ENCODE peak calls at places on chromosomes 7 and 10, in ten cellular contexts. B is cardiac muscle cell, A is omental fat pad, R is Calu3, G is lower leg skin, E is body of pancreas, N is glutamatergic neuron, Q is IMR-90, S is tibial nerve, I is AG04450. F is an unnamed sample.

GRCh38 chr7:74454059-74454947 is 597 bp downstream of the GTF2IRD1 start:
- DNase-seq in B (no peak), A (no peak), R (no peak), G (no peak), E (peak), N (peak), Q (no peak), S (no peak), I (no peak), F (peak)

GRCh38 chr10:107548301-107548700 is 383.8 kb upstream of the SORCS1 start:
- DNase-seq in B (no peak), A (no peak), R (no peak), G (no peak), E (no peak), N (no peak), Q (no peak), S (no peak), I (no peak), F (no peak)

GRCh38 chr7:84524714-84525694 is 330.4 kb upstream of the SEMA3A start:
- DNase-seq in B (peak), A (peak), R (no peak), G (peak), E (no peak), N (no peak), Q (peak), S (no peak), I (no peak), F (no peak)

GRCh38 chr10:101843032-101843991 is at the start of gene KCNIP2:
- DNase-seq in B (no peak), A (no peak), R (peak), G (no peak), E (peak), N (peak), Q (no peak), S (no peak), I (no peak), F (peak)

GRCh38 chr7:90169891-90170290 is 15.6 kb downstream of the STEAP1 start:
- DNase-seq in B (no peak), A (no peak), R (no peak), G (no peak), E (no peak), N (no peak), Q (no peak), S (no peak), I (no peak), F (no peak)

GRCh38 chr10:72812798-72813430 is 80.6 kb upstream of the OIT3 start:
- DNase-seq in B (peak), A (no peak), R (no peak), G (no peak), E (no peak), N (no peak), Q (peak), S (no peak), I (no peak), F (no peak)

GRCh38 chr7:45978731-45979211 is 57.7 kb upstream of the IGFBP3 start:
- DNase-seq in B (peak), A (no peak), R (no peak), G (no peak), E (no peak), N (no peak), Q (peak), S (no peak), I (no peak), F (no peak)

GRCh38 chr10:19987931-19988330 is 171.7 kb downstream of the PLXDC2 start:
- DNase-seq in B (no peak), A (no peak), R (no peak), G (no peak), E (no peak), N (no peak), Q (no peak), S (no peak), I (no peak), F (no peak)

GRCh38 chr10:36578306-36578705 is 547.1 kb upstream of the ANKRD30A start:
- DNase-seq in B (no peak), A (no peak), R (no peak), G (no peak), E (no peak), N (no peak), Q (peak), S (no peak), I (peak), F (no peak)

GRCh38 chr7:818031-818699 is 14.1 kb upstream of the SUN1 start:
- DNase-seq in B (peak), A (no peak), R (no peak), G (no peak), E (no peak), N (no peak), Q (peak), S (no peak), I (no peak), F (no peak)

GRCh38 chr7:665251-665650 is 61.2 kb upstream of the DNAAF5 start:
- DNase-seq in B (peak), A (no peak), R (no peak), G (no peak), E (peak), N (no peak), Q (peak), S (no peak), I (peak), F (no peak)

GRCh38 chr10:43452356-43452914 is 15.5 kb downstream of the ZNF487 start:
- DNase-seq in B (no peak), A (no peak), R (no peak), G (no peak), E (no peak), N (no peak), Q (no peak), S (no peak), I (no peak), F (no peak)

GRCh38 chr10:63720072-63720537 is 198.9 kb downstream of the REEP3 start:
- DNase-seq in B (peak), A (no peak), R (peak), G (no peak), E (peak), N (peak), Q (peak), S (peak), I (no peak), F (no peak)

GRCh38 chr10:91907033-91907594 is 2.2 kb downstream of the FGFBP3 start:
- DNase-seq in B (no peak), A (no peak), R (no peak), G (no peak), E (no peak), N (no peak), Q (no peak), S (no peak), I (no peak), F (no peak)

GRCh38 chr10:97020452-97021400 is 165.0 kb downstream of the SLIT1 start:
- DNase-seq in B (no peak), A (no peak), R (no peak), G (no peak), E (peak), N (no peak), Q (no peak), S (no peak), I (no peak), F (no peak)

GRCh38 chr7:116772423-116772852 is 89.9 kb upstream of the CAPZA2 start:
- DNase-seq in B (peak), A (no peak), R (no peak), G (no peak), E (no peak), N (no peak), Q (peak), S (no peak), I (no peak), F (no peak)

GRCh38 chr10:13161267-13162012 is at the start of gene MCM10:
- DNase-seq in B (peak), A (peak), R (peak), G (peak), E (peak), N (peak), Q (peak), S (peak), I (peak), F (peak)

GRCh38 chr10:103307594-103307993 is 30.7 kb downstream of the INA start:
- DNase-seq in B (no peak), A (no peak), R (no peak), G (no peak), E (no peak), N (no peak), Q (no peak), S (no peak), I (no peak), F (no peak)

GRCh38 chr7:128755075-128755474 is 15.9 kb downstream of the CALU start:
- DNase-seq in B (no peak), A (no peak), R (no peak), G (no peak), E (no peak), N (no peak), Q (no peak), S (no peak), I (no peak), F (no peak)

GRCh38 chr7:101170617-101171441 is 5.5 kb upstream of the VGF start:
- DNase-seq in B (no peak), A (no peak), R (no peak), G (no peak), E (no peak), N (no peak), Q (no peak), S (no peak), I (no peak), F (no peak)

GRCh38 chr7:35513192-35513591 is 181.7 kb downstream of the HERPUD2 start:
- DNase-seq in B (no peak), A (no peak), R (no peak), G (no peak), E (no peak), N (no peak), Q (no peak), S (no peak), I (no peak), F (no peak)

GRCh38 chr7:141369422-141369821 is 181.8 kb upstream of the AGK start:
- DNase-seq in B (no peak), A (no peak), R (no peak), G (no peak), E (peak), N (no peak), Q (no peak), S (no peak), I (no peak), F (no peak)

GRCh38 chr7:54394877-54395276 is 147.3 kb upstream of the VSTM2A start:
- DNase-seq in B (no peak), A (no peak), R (no peak), G (no peak), E (no peak), N (no peak), Q (no peak), S (no peak), I (no peak), F (no peak)

GRCh38 chr7:131688738-131689661 is 132.6 kb upstream of the PODXL start:
- DNase-seq in B (peak), A (peak), R (peak), G (peak), E (peak), N (peak), Q (peak), S (peak), I (peak), F (peak)

GRCh38 chr7:29413511-29414178 is 150.0 kb upstream of the PRR15 start:
- DNase-seq in B (no peak), A (no peak), R (no peak), G (no peak), E (peak), N (no peak), Q (no peak), S (no peak), I (no peak), F (no peak)

GRCh38 chr7:83452256-83452655 is 196.7 kb downstream of the SEMA3E start:
- DNase-seq in B (no peak), A (no peak), R (no peak), G (no peak), E (no peak), N (peak), Q (no peak), S (no peak), I (no peak), F (no peak)

GRCh38 chr10:27760867-27761266 is 15.2 kb upstream of the MKX start:
- DNase-seq in B (no peak), A (no peak), R (no peak), G (no peak), E (no peak), N (no peak), Q (no peak), S (no peak), I (no peak), F (no peak)

GRCh38 chr10:27759483-27760281 is 14.1 kb upstream of the MKX start:
- DNase-seq in B (no peak), A (no peak), R (no peak), G (no peak), E (no peak), N (no peak), Q (no peak), S (no peak), I (no peak), F (no peak)
- TF ChIP-seq CTCF in B (no peak), A (no peak), R (no peak), G (no peak), E (no peak), N (no peak), Q (peak), S (no peak), I (peak), F (no peak)

DNA sequence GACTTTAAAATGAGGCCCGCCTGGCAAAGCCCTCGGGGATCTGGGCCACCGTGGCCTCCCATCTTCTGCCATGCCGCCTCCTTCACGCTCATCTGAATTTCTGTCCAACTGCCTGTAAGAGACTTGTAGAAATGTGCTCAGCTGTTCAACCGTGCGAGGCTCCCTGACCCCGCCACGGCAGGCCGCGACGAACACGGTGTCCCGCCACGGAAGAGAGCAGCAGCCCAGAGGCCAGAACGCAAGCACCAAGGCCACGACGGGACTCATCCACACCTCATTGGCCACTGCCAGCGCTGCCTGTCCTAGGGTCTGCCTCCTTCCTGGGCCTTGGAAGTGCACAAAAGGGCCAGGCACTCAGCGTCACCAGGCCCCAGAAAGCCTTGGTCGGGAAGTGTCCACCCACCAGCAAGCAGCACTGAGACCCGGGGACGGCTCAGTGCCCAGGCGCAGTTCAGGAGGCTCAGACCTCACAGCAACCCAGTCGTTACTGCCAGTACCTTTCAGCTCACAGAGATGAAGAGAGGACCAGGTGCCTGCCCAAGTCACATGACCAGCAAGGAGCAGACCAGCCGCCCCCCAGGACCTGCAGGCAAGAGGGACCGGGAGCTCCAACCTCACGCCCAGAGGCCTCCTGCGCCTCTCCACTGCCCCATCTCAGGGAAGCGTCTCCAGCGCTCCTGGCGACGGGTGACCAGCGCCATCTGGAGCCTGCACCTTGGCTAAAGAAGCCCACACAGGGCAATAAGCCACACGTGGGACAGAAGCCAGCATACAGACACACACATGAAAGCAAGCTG is 85.9 kb downstream of the MAD1L1 start:
- DNase-seq in B (no peak), A (no peak), R (no peak), G (no peak), E (no peak), N (no peak), Q (no peak), S (no peak), I (no peak), F (no peak)
- TF ChIP-seq CTCF in B (no peak), A (no peak), R (no peak), G (no peak), E (no peak), N (no peak), Q (no peak), S (no peak), I (no peak), F (no peak)

DNA sequence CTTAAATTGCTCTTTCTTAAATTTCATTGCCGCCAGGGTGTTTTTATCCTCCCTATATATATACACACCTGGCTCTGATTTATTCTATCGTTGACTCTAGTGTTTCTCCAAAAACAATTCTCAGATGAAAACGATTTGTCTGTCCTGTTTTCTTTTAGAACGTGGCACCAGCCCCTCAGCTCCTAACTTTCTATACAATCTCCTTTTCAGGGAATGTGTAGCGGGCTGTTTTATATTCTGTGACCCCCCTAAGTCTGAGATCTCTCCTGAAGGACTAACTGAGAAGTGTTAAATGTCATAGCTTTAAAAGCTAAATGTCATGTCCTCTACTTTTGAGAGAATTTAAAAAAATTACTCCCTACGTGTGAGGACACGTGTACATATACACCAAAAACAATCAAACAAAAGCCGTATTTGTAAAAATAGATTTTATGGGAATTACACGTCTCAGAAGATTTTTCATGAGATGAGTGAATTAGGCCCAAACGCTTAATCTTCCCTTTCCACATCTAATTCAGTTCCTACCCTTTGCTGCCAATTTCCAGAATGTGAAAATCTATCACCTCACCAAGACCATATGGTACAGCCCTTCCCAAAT is 791 bp upstream of the CTTNBP2 start:
- DNase-seq in B (no peak), A (no peak), R (no peak), G (no peak), E (no peak), N (no peak), Q (no peak), S (no peak), I (no peak), F (no peak)
- TF ChIP-seq CTCF in B (peak), A (no peak), R (no peak), G (no peak), E (no peak), N (no peak), Q (no peak), S (no peak), I (no peak), F (no peak)

GRCh38 chr7:134458806-134459698 is at the start of gene AKR1B1:
- DNase-seq in B (peak), A (peak), R (peak), G (peak), E (peak), N (peak), Q (peak), S (peak), I (peak), F (peak)
- TF ChIP-seq CTCF in B (peak), A (no peak), R (peak), G (no peak), E (peak), N (peak), Q (peak), S (peak), I (peak), F (peak)

DNA sequence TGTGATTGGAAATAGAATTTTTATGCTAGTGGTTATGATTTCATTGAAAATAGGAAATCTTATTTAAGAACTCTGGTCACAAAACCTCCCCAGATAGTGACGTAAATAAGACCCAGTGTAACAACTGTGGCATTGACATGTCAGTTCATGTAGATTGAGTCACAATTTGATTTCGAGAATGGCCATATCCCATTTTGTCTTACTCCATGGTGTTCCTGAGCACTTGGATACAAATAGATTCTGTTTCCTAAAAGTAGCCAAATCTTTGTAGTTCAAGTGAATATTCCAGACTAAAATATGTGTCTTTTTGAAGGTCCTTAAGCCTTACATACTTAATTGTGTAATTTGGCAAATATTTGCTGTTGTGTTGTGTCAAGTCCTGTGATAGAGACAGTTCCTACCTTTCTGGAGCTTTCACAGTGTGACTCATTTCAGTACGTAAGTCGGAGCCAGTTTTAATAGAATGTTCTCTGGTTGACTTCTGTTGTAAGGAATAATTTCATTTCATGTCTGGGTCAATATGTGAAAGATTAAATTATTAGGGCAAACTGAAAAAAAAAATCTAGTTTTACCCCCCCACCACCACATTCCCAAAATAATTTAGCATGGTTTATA is 37.1 kb upstream of the TOMM7 start:
- DNase-seq in B (peak), A (no peak), R (no peak), G (no peak), E (peak), N (no peak), Q (no peak), S (no peak), I (no peak), F (no peak)
- TF ChIP-seq CTCF in B (no peak), A (no peak), R (no peak), G (no peak), E (no peak), N (no peak), Q (no peak), S (no peak), I (no peak), F (no peak)